ENCODE peak calls at places on chromosomes 3 and 15, in five cellular contexts. C, X, J, V and T are unnamed samples.

GRCh38 chr15:98983333-98983732 is 24.3 kb downstream of the PGPEP1L start:
- DNase-seq in V (no peak), J (peak; percentile 68), C (peak; percentile 84), X (peak; percentile 16), T (no peak)

GRCh38 chr15:37981781-37982180 is 47.3 kb downstream of the TMCO5A start:
- DNase-seq in C (peak; percentile 55), J (no peak), X (no peak), V (peak; percentile 31), T (peak; percentile 68)

GRCh38 chr15:64222573-64223361 is 59.9 kb upstream of the PPIB start:
- DNase-seq in X (no peak), V (no peak), C (peak; percentile 32), J (no peak), T (no peak)

GRCh38 chr15:90780916-90781315 is 63.8 kb downstream of the BLM start:
- DNase-seq in J (peak; percentile 8), X (no peak), V (no peak), C (no peak), T (no peak)

GRCh38 chr15:48494646-48495045 is 150.9 kb downstream of the FBN1 start:
- DNase-seq in C (peak; percentile 31), J (no peak), V (no peak), X (no peak), T (peak; percentile 28)

GRCh38 chr3:125231895-125232294 is 19.3 kb upstream of the SLC12A8 start:
- DNase-seq in C (peak; percentile 87), J (no peak), X (no peak), V (no peak), T (peak; percentile 82)

GRCh38 chr3:188092648-188093047 is 61.3 kb upstream of the LPP start:
- DNase-seq in X (no peak), V (no peak), C (peak; percentile 63), J (peak; percentile 13), T (no peak)

GRCh38 chr15:44545934-44546802 is 9.2 kb downstream of the EIF3J start:
- DNase-seq in V (no peak), J (no peak), C (peak; percentile 52), X (no peak), T (no peak)

GRCh38 chr3:50294492-50295403 is 2.5 kb upstream of the IFRD2 start:
- DNase-seq in V (no peak), J (no peak), C (no peak), X (no peak), T (no peak)

GRCh38 chr3:42421818-42422796 is 11.7 kb upstream of the LYZL4 start:
- DNase-seq in V (peak; percentile 46), J (no peak), X (no peak), C (no peak), T (no peak)

GRCh38 chr3:184339016-184339415 is 1.6 kb downstream of the FAM131A start:
- DNase-seq in C (no peak), X (no peak), J (no peak), V (no peak), T (no peak)

GRCh38 chr3:14700891-14701290 is 25.9 kb downstream of the C3orf20 start:
- DNase-seq in C (no peak), X (no peak), J (no peak), V (no peak), T (no peak)

GRCh38 chr3:107242579-107242978 is 134.7 kb upstream of the CCDC54 start:
- DNase-seq in J (no peak), C (no peak), X (no peak), V (no peak), T (no peak)

GRCh38 chr3:27594096-27594690 is 110.0 kb upstream of the SLC4A7 start:
- DNase-seq in X (no peak), J (no peak), C (peak; percentile 41), V (no peak), T (no peak)

GRCh38 chr3:76429536-76430177 is 610.2 kb upstream of the ROBO2 start:
- DNase-seq in C (no peak), V (no peak), J (no peak), X (peak; percentile 7), T (no peak)

GRCh38 chr15:79643393-79643792 is 211.3 kb downstream of the MINAR1 start:
- DNase-seq in X (no peak), V (no peak), J (no peak), C (no peak), T (no peak)

GRCh38 chr15:99976811-99977271 is 243.6 kb upstream of the LYSMD4 start:
- DNase-seq in V (peak; percentile 43), C (peak; percentile 20), X (no peak), J (no peak), T (peak; percentile 90)

GRCh38 chr3:33052671-33053070 is 44.3 kb downstream of the GLB1 start:
- DNase-seq in X (no peak), C (no peak), J (no peak), V (no peak), T (no peak)

GRCh38 chr3:138939563-138940241 is 7.2 kb downstream of the FOXL2 start:
- DNase-seq in X (no peak), V (no peak), C (no peak), J (no peak), T (no peak)

GRCh38 chr3:192080336-192080735 is 619.4 kb downstream of the PYDC2 start:
- DNase-seq in V (no peak), J (no peak), C (no peak), X (no peak), T (no peak)

GRCh38 chr3:20396335-20396734 is 210.3 kb upstream of the SGO1 start:
- DNase-seq in V (no peak), C (no peak), X (no peak), J (no peak), T (no peak)

GRCh38 chr3:179438836-179439235 is 12.4 kb downstream of the GNB4 start:
- DNase-seq in J (no peak), C (no peak), V (no peak), X (no peak), T (no peak)

GRCh38 chr3:195159819-195160175 is 111.2 kb downstream of the XXYLT1 start:
- DNase-seq in C (peak; percentile 47), X (no peak), V (no peak), J (no peak), T (no peak)

GRCh38 chr3:132405188-132405587 is 12.1 kb upstream of the DNAJC13 start:
- DNase-seq in X (no peak), J (no peak), V (no peak), C (no peak), T (peak; percentile 65)

GRCh38 chr3:66472313-66473134 is 28.3 kb downstream of the LRIG1 start:
- DNase-seq in C (peak; percentile 88), V (peak; percentile 48), X (peak; percentile 54), J (no peak), T (no peak)

GRCh38 chr15:69451951-69452701 is 492 bp upstream of the RPLP1 start:
- DNase-seq in J (no peak), C (peak; percentile 56), X (no peak), V (peak; percentile 15), T (no peak)

GRCh38 chr15:46892621-46893160 is 824.6 kb upstream of the SEMA6D start:
- DNase-seq in V (no peak), X (no peak), C (no peak), J (no peak), T (no peak)

GRCh38 chr15:35182841-35183479 is 97.9 kb upstream of the NANOGP8 start:
- DNase-seq in V (no peak), C (no peak), X (no peak), J (no peak), T (no peak)

DNA sequence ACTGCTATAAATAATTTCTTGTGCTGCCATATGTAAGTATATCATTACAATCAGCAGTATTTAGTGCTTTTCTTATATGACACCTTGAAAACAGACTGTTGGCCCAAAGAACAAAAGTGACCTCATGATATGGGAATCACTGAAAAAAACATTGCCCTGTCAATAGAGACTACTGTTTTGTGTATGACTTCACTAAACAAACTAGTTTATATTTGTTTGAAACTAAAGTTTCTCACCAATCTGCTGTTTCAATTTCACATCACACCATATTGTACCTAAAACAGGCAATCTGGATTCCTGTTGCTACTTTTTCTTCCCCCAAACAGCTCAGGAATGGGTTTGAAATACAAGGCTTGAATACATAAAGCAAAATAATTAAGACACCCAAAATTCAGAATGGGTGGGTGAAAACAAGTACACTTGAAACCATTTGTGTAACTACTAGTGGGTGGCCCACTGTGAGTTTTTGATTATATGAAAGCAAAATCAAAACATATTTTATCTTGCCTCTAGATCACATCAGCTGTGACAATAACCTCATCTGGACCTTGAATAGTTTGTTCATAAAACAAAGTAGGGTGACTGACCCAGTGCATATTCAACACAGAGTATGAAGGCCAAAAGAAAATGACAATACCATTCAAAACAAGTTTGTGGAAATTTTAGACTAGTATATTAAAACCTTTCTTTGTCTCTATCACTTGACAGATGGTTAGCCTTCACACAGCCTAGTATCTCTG is 5.9 kb downstream of the ZBTB20 start:
- DNase-seq in C (no peak), J (no peak), V (no peak), X (no peak), T (no peak)
- H3K4me1 ChIP-seq in C (no peaks in the 10 kb centered on the region), J (peaks cover 19% of the 10 kb centered on the region), V (no peaks in the 10 kb centered on the region), X (peaks cover 6% of the 10 kb centered on the region), T (peaks cover 3% of the 10 kb centered on the region)

GRCh38 chr3:48596676-48597407 is 1.7 kb upstream of the COL7A1 start:
- DNase-seq in V (no peak), X (no peak), J (no peak), C (no peak), T (no peak)

GRCh38 chr3:48595075-48595525 is at the start of gene COL7A1:
- DNase-seq in X (no peak), J (no peak), C (no peak), V (no peak), T (no peak)

GRCh38 chr3:48597408-48597800 is 2.3 kb upstream of the COL7A1 start:
- DNase-seq in J (no peak), C (no peak), X (no peak), V (no peak), T (no peak)

GRCh38 chr3:48595526-48596121 is 495 bp upstream of the COL7A1 start:
- DNase-seq in V (peak; percentile 86), J (peak; percentile 30), C (peak; percentile 86), X (peak; percentile 48), T (no peak)

DNA sequence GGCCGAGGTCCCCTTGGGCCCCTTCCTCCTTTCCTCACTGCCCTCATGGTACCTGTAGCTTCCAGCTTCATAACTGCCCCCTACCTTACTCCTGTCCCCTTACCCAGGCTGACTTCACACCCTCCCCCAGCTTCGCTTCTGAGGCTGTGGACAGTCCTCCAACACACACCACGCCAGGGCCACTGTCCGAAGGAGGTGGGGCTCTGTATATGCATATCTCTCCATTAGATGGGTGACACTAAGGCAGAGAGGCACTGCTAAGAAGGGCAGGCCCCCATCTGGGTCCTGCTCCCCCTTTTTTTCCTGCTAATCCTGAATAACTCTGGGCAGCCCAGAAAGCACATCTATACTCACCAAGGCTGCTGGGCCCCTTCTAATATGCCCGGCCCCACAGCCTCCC is 1.0 kb upstream of the COL7A1 start:
- DNase-seq in X (no peak), C (no peak), J (no peak), V (no peak), T (no peak)
- H3K27ac ChIP-seq in X (peak overlapping the region; percentile 75), C (peak overlapping the region; percentile 94), J (no peak overlapping the region), V (peak overlapping the region; percentile 95), T (peak overlapping the region; percentile 81)

DNA sequence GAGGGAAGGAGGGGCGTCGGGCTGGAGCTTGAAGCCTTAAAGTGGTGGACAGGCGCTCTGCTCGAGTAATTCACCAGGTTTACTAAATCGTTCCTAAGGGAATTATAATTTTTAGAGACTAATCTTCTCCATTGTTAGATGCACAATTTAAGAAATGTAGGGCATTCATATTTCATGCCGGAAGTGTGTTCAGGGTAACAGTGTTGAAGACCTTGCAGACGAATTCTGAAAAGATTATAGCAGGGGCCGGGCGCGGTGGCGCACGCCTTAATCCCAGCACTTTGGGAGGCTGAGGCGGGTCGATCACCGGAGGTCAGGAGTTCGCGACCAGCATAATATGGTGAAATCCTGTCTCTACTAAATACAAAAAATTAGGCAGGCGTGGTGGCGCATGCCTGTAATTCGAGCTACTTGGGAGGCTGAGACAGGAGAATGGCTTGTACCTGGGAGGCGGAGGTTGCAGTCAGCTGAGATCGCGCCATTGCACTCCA is 365 bp upstream of the GTF2A2 start:
- DNase-seq in X (peak; percentile 12), C (no peak), V (no peak), J (peak; percentile 3), T (no peak)
- H3K4me3 ChIP-seq in X (peak overlapping the region; percentile 28), C (peak overlapping the region; percentile 66), V (no peak overlapping the region), J (no peak overlapping the region), T (peak overlapping the region; percentile 98)

GRCh38 chr15:74420193-74420905 is 13.4 kb downstream of the SEMA7A start:
- DNase-seq in C (no peak), J (peak; percentile 42), V (no peak), X (no peak), T (no peak)
- H3K4me1 ChIP-seq in C (peaks cover 50% of the 10 kb centered on the region), J (no peaks in the 10 kb centered on the region), V (peaks cover 14% of the 10 kb centered on the region), X (no peaks in the 10 kb centered on the region), T (peaks cover 39% of the 10 kb centered on the region)